ENCODE peak calls at places on chromosome 14, in nine cellular contexts. O is gastrocnemius medialis; H is GM12878; C is lung; G is spleen; V is SK-N-SH; Y is CD4-positive, alpha-beta memory T cell; Z is left lung; J is mammary epithelial cell. P is an unnamed sample.

GRCh38 chr14:90281261-90281660 is 24.9 kb downstream of the PSMC1 start:
- DNase-seq in G (no peak), V (no peak), J (peak; percentile 80), O (no peak), C (no peak), Z (no peak), H (no peak), Y (no peak), P (no peak)

GRCh38 chr14:56357478-56357877 is 222.1 kb upstream of the TMEM260 start:
- DNase-seq in O (no peak), J (no peak), G (no peak), C (no peak), Z (no peak), V (no peak), Y (no peak), H (no peak), P (no peak)

GRCh38 chr14:30064454-30064853 is 136.8 kb upstream of the PRKD1 start:
- DNase-seq in Y (no peak), O (no peak), G (no peak), C (no peak), V (no peak), Z (no peak), H (no peak), J (no peak), P (no peak)

GRCh38 chr14:76034566-76034965 is 49.0 kb downstream of the IFT43 start:
- DNase-seq in O (no peak), G (no peak), Z (no peak), C (no peak), H (no peak), J (peak; percentile 14), V (no peak), Y (no peak), P (no peak)

GRCh38 chr14:36518031-36518585 is 1.9 kb downstream of the NKX2-1 start:
- DNase-seq in O (no peak), J (no peak), G (no peak), Y (no peak), Z (no peak), C (no peak), H (no peak), V (peak; percentile 25), P (no peak)

GRCh38 chr14:61260939-61261776 is 20.0 kb downstream of the TMEM30B start:
- DNase-seq in H (no peak), O (no peak), V (no peak), J (peak; percentile 16), Y (no peak), G (no peak), C (no peak), Z (no peak), P (no peak)

GRCh38 chr14:54348923-54349615 is 47.7 kb upstream of the CDKN3 start:
- DNase-seq in C (no peak), H (no peak), Z (no peak), J (no peak), G (no peak), Y (no peak), V (no peak), O (no peak), P (no peak)

GRCh38 chr14:75032939-75033338 is 18.3 kb downstream of the MLH3 start:
- DNase-seq in Y (no peak), O (no peak), C (no peak), H (no peak), V (peak; percentile 26), Z (no peak), G (no peak), J (no peak), P (no peak)

GRCh38 chr14:30194769-30195168 is 267.1 kb upstream of the PRKD1 start:
- DNase-seq in H (no peak), C (no peak), G (no peak), J (peak; percentile 5), Z (no peak), O (no peak), Y (no peak), V (no peak), P (no peak)

GRCh38 chr14:79514700-79515099 is 696.6 kb downstream of the DIO2 start:
- DNase-seq in O (no peak), Y (no peak), J (no peak), G (no peak), Z (no peak), V (no peak), C (no peak), H (no peak), P (no peak)

GRCh38 chr14:59150990-59151389 is 37.5 kb upstream of the DAAM1 start:
- DNase-seq in V (no peak), H (no peak), O (no peak), Z (no peak), G (no peak), J (no peak), C (no peak), Y (no peak), P (no peak)

GRCh38 chr14:55540847-55541773 is 38.9 kb upstream of the KTN1 start:
- DNase-seq in H (no peak), J (peak; percentile 62), V (no peak), Y (no peak), G (no peak), Z (no peak), C (no peak), O (no peak), P (no peak)

GRCh38 chr14:71703477-71703876 is 228.8 kb upstream of the RGS6 start:
- DNase-seq in V (no peak), G (no peak), Y (no peak), O (no peak), H (no peak), J (peak; percentile 37), C (no peak), Z (no peak), P (no peak)

GRCh38 chr14:36952702-36953101 is 219.7 kb downstream of the SLC25A21 start:
- DNase-seq in O (no peak), J (peak; percentile 82), V (no peak), Y (no peak), G (no peak), H (no peak), Z (no peak), C (no peak), P (no peak)

GRCh38 chr14:61847861-61848260 is 85.6 kb downstream of the SNAPC1 start:
- DNase-seq in O (no peak), Y (no peak), G (no peak), Z (no peak), J (no peak), V (no peak), C (no peak), H (no peak), P (no peak)

GRCh38 chr14:36524874-36525745 is 5.1 kb upstream of the NKX2-1 start:
- DNase-seq in V (peak; percentile 61), H (no peak), Y (no peak), G (no peak), J (no peak), Z (peak; percentile 68), C (peak; percentile 74), O (no peak), P (no peak)

GRCh38 chr14:94290197-94290596 is 2.9 kb downstream of the SERPINA10 start:
- DNase-seq in O (no peak), J (no peak), V (no peak), C (no peak), H (no peak), Y (no peak), Z (no peak), G (no peak), P (no peak)

GRCh38 chr14:26765768-26766550 is 168.1 kb upstream of the NOVA1 start:
- DNase-seq in O (peak; percentile 41), H (no peak), J (no peak), G (no peak), V (no peak), C (peak; percentile 41), Y (no peak), Z (peak; percentile 34), P (no peak)

GRCh38 chr14:66330916-66331315 is 155.3 kb upstream of the CCDC196 start:
- DNase-seq in C (no peak), H (no peak), V (no peak), G (no peak), Z (no peak), Y (no peak), O (no peak), J (peak; percentile 5), P (no peak)

GRCh38 chr14:94707494-94707893 is 62.4 kb downstream of the GSC start:
- DNase-seq in H (no peak), Z (no peak), Y (no peak), J (no peak), O (no peak), C (no peak), G (no peak), V (no peak), P (no peak)

GRCh38 chr14:105193916-105194782 is 13.0 kb upstream of the NUDT14 start:
- DNase-seq in Z (no peak), V (peak; percentile 93), Y (no peak), J (no peak), H (no peak), O (no peak), C (no peak), G (no peak), P (no peak)
- H3K27ac ChIP-seq in Z (peak overlapping the region; percentile 81), V (no peak overlapping the region), Y (no peak overlapping the region), J (no peak overlapping the region), H (no peak overlapping the region), O (peak overlapping the region; percentile 74), C (peak overlapping the region; percentile 87), G (peak overlapping the region; percentile 27), P (no peak overlapping the region)

DNA sequence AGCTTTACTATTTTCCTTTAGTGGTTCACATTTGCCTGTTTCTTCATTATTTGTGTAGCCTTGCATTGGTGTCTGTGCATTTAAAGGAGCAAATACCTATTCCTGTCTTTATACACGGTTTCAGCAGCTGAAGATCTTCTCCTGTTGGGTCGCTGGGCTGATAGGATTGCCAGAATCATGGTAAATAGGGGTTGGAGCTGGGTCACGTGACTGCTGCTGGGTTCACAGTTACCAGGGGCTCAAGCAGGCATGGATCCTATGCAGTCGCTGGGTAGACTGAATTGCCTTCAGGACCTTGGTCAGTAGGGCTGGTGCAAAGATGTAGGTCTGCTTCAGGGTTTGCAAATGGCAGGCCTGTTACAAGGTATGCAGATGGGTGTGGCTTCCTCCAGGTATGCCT is 398.4 kb downstream of the RPS29 start:
- DNase-seq in J (no peak), H (no peak), Y (no peak), C (no peak), Z (no peak), V (no peak), G (no peak), O (no peak), P (no peak)
- H3K27ac ChIP-seq in J (no peak overlapping the region), H (no peak overlapping the region), Y (no peak overlapping the region), C (no peak overlapping the region), Z (no peak overlapping the region), V (no peak overlapping the region), G (no peak overlapping the region), O (no peak overlapping the region), P (no peak overlapping the region)

DNA sequence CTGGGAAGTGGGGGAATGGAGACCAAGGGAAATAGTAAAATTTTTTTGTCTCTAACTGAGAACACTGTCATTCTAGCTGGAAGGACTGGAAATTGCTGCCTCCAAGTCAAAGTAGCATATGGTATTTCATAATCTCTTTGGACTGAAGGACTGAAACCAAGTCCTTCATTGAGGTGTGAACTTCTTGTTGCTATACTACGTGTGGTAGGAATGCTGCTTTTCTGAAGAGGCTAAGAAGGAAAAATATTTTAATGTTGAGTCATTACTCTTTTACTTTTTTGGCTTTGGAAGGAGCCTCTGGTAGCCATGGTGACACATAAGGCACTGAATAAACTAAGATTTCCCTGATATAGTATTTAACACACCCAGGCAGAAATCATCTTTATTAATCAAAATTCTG is 465.4 kb downstream of the NPAS3 start:
- DNase-seq in H (no peak), Y (no peak), C (no peak), O (no peak), J (peak; percentile 45), Z (no peak), V (no peak), G (no peak), P (no peak)
- H3K27ac ChIP-seq in H (no peak overlapping the region), Y (no peak overlapping the region), C (no peak overlapping the region), O (no peak overlapping the region), J (no peak overlapping the region), Z (peak overlapping the region; percentile 61), V (peak overlapping the region; percentile 43), G (no peak overlapping the region), P (no peak overlapping the region)

GRCh38 chr14:22886500-22887259 is 3.7 kb downstream of the REM2 start:
- DNase-seq in O (no peak), V (peak; percentile 93), Z (peak; percentile 78), H (peak; percentile 45), J (peak; percentile 56), C (peak; percentile 84), G (peak; percentile 94), Y (peak; percentile 78), P (no peak)
- H3K27ac ChIP-seq in O (no peak overlapping the region), V (peak overlapping the region; percentile 75), Z (peak overlapping the region; percentile 70), H (peak overlapping the region; percentile 86), J (peak overlapping the region; percentile 58), C (peak overlapping the region; percentile 76), G (peak overlapping the region; percentile 88), Y (peak overlapping the region; percentile 68), P (no peak overlapping the region)

P was measured in substantia nigra.